ENCODE peak calls at places on chromosomes 7 and 10, in four cellular contexts. One of them, this sample, is unnamed.

GRCh38 chr10:70932415-70933196 is 44.2 kb upstream of the PCBD1 start:
- DNase-seq in stomach: no peak
- DNase-seq in brain microvascular endothelial cell: no peak
- DNase-seq in psoas muscle: no peak
- DNase-seq in this sample: no peak

GRCh38 chr10:124717911-124718734 is 26.1 kb downstream of the FAM53B start:
- DNase-seq in psoas muscle: no peak
- DNase-seq in stomach: no peak
- DNase-seq in brain microvascular endothelial cell: no peak
- DNase-seq in this sample: no peak

GRCh38 chr7:141688038-141688437 is 13.9 kb downstream of the DENND11 start:
- DNase-seq in psoas muscle: no peak
- DNase-seq in stomach: no peak
- DNase-seq in brain microvascular endothelial cell: no peak
- DNase-seq in this sample: no peak

GRCh38 chr10:24882047-24882698 is 70.2 kb downstream of the PRTFDC1 start:
- DNase-seq in brain microvascular endothelial cell: peak; percentile 53
- DNase-seq in stomach: no peak
- DNase-seq in psoas muscle: no peak
- DNase-seq in this sample: no peak

GRCh38 chr10:101123815-101124617 is 7.1 kb upstream of the TLX1 start:
- DNase-seq in stomach: no peak
- DNase-seq in psoas muscle: no peak
- DNase-seq in brain microvascular endothelial cell: no peak
- DNase-seq in this sample: no peak

GRCh38 chr7:99525713-99526440 is 21.4 kb downstream of the ZKSCAN5 start:
- DNase-seq in brain microvascular endothelial cell: peak; percentile 4
- DNase-seq in stomach: no peak
- DNase-seq in psoas muscle: no peak
- DNase-seq in this sample: no peak

GRCh38 chr10:48700493-48700892 is 15.8 kb downstream of the WDFY4 start:
- DNase-seq in psoas muscle: no peak
- DNase-seq in stomach: no peak
- DNase-seq in brain microvascular endothelial cell: no peak
- DNase-seq in this sample: no peak

GRCh38 chr7:18437086-18437485 is 58.5 kb upstream of the HDAC9 start:
- DNase-seq in brain microvascular endothelial cell: no peak
- DNase-seq in stomach: no peak
- DNase-seq in psoas muscle: no peak
- DNase-seq in this sample: no peak

GRCh38 chr7:101696-102376 is 90.5 kb upstream of the FAM20C start:
- DNase-seq in brain microvascular endothelial cell: peak; percentile 22
- DNase-seq in psoas muscle: no peak
- DNase-seq in stomach: peak; percentile 19
- DNase-seq in this sample: peak; percentile 86

GRCh38 chr10:34758447-34758996 is 56.6 kb downstream of the PARD3 start:
- DNase-seq in brain microvascular endothelial cell: peak; percentile 87
- DNase-seq in psoas muscle: no peak
- DNase-seq in stomach: no peak
- DNase-seq in this sample: peak; percentile 69

GRCh38 chr7:21542891-21543527 is at the start of gene DNAH11:
- DNase-seq in brain microvascular endothelial cell: no peak
- DNase-seq in psoas muscle: peak; percentile 40
- DNase-seq in stomach: peak; percentile 28
- DNase-seq in this sample: peak; percentile 45

GRCh38 chr7:40843338-40844026 is 708.7 kb downstream of the SUGCT start:
- DNase-seq in brain microvascular endothelial cell: peak; percentile 60
- DNase-seq in stomach: no peak
- DNase-seq in psoas muscle: no peak
- DNase-seq in this sample: peak; percentile 60

GRCh38 chr7:19020062-19020461 is 97.4 kb downstream of the TWIST1 start:
- DNase-seq in brain microvascular endothelial cell: no peak
- DNase-seq in stomach: no peak
- DNase-seq in psoas muscle: no peak
- DNase-seq in this sample: peak; percentile 12

GRCh38 chr10:103395754-103396066 is 565 bp downstream of the ATP5MK start:
- DNase-seq in brain microvascular endothelial cell: no peak
- DNase-seq in stomach: no peak
- DNase-seq in psoas muscle: no peak
- DNase-seq in this sample: peak; percentile 16

GRCh38 chr7:35261476-35262285 is 7.8 kb upstream of the TBX20 start:
- DNase-seq in stomach: no peak
- DNase-seq in psoas muscle: no peak
- DNase-seq in brain microvascular endothelial cell: no peak
- DNase-seq in this sample: no peak

GRCh38 chr7:18117482-18117881 is 89.8 kb upstream of the PRPS1L1 start:
- DNase-seq in brain microvascular endothelial cell: peak; percentile 67
- DNase-seq in stomach: no peak
- DNase-seq in psoas muscle: no peak
- DNase-seq in this sample: no peak

GRCh38 chr10:119306514-119306951 is 99.2 kb downstream of the GRK5 start:
- DNase-seq in psoas muscle: no peak
- DNase-seq in brain microvascular endothelial cell: no peak
- DNase-seq in stomach: peak; percentile 43
- DNase-seq in this sample: peak; percentile 63

GRCh38 chr7:91446819-91447218 is 182.6 kb downstream of the FZD1 start:
- DNase-seq in stomach: no peak
- DNase-seq in psoas muscle: no peak
- DNase-seq in brain microvascular endothelial cell: no peak
- DNase-seq in this sample: no peak

GRCh38 chr10:3494131-3494878 is 290.7 kb downstream of the KLF6 start:
- DNase-seq in psoas muscle: peak; percentile 30
- DNase-seq in stomach: no peak
- DNase-seq in brain microvascular endothelial cell: peak; percentile 57
- DNase-seq in this sample: no peak

DNA sequence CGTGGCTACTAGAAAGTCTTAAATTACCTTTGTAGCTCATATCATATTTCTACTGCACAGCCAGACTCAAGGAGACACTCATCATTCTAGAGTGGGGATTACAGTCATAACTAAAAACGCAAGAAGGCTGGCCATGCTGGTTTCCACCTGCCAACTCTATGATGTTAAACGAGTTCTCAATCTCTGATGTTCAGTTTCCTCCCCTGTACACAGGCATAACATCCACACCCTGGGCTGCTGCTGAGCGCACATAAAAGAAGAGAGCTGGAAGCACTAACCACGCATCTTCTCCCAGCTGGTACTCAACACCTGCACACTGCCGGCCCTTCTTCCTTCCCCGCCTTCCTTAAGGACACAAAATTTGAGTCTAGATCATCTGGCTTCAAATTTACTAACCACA is 60.5 kb downstream of the SORBS1 start:
- DNase-seq in brain microvascular endothelial cell: no peak
- DNase-seq in psoas muscle: no peak
- DNase-seq in stomach: no peak
- DNase-seq in this sample: no peak
- H3K27ac ChIP-seq in brain microvascular endothelial cell: no peak overlapping the region
- H3K27ac ChIP-seq in psoas muscle: peak overlapping the region; percentile 56
- H3K27ac ChIP-seq in stomach: peak overlapping the region; percentile 86
- H3K27ac ChIP-seq in this sample: no peak overlapping the region

GRCh38 chr7:94384315-94384714 is 10.4 kb upstream of the COL1A2 start:
- DNase-seq in stomach: no peak
- DNase-seq in brain microvascular endothelial cell: no peak
- DNase-seq in psoas muscle: no peak
- DNase-seq in this sample: no peak

GRCh38 chr7:94382746-94383145 is 11.9 kb upstream of the COL1A2 start:
- DNase-seq in brain microvascular endothelial cell: no peak
- DNase-seq in stomach: no peak
- DNase-seq in psoas muscle: no peak
- DNase-seq in this sample: no peak

GRCh38 chr7:94380264-94380663 is 14.4 kb upstream of the COL1A2 start:
- DNase-seq in stomach: no peak
- DNase-seq in brain microvascular endothelial cell: no peak
- DNase-seq in psoas muscle: no peak
- DNase-seq in this sample: no peak

GRCh38 chr7:94378396-94378795 is 16.3 kb upstream of the COL1A2 start:
- DNase-seq in psoas muscle: no peak
- DNase-seq in brain microvascular endothelial cell: no peak
- DNase-seq in stomach: no peak
- DNase-seq in this sample: no peak

GRCh38 chr7:94382155-94382554 is 12.5 kb upstream of the COL1A2 start:
- DNase-seq in psoas muscle: no peak
- DNase-seq in stomach: no peak
- DNase-seq in brain microvascular endothelial cell: peak; percentile 58
- DNase-seq in this sample: no peak
- TF ChIP-seq CTCF in psoas muscle: no peak
- TF ChIP-seq CTCF in stomach: no peak
- TF ChIP-seq CTCF in brain microvascular endothelial cell: no peak
- TF ChIP-seq CTCF in this sample: no peak

GRCh38 chr7:47799529-47799928 is 148.7 kb downstream of the PKD1L1 start:
- DNase-seq in psoas muscle: no peak
- DNase-seq in stomach: no peak
- DNase-seq in brain microvascular endothelial cell: no peak
- DNase-seq in this sample: no peak

GRCh38 chr7:47794016-47794415 is 154.2 kb downstream of the PKD1L1 start:
- DNase-seq in stomach: no peak
- DNase-seq in psoas muscle: no peak
- DNase-seq in brain microvascular endothelial cell: no peak
- DNase-seq in this sample: no peak

GRCh38 chr7:47792521-47793121 is 155.6 kb downstream of the PKD1L1 start:
- DNase-seq in brain microvascular endothelial cell: peak; percentile 28
- DNase-seq in stomach: no peak
- DNase-seq in psoas muscle: no peak
- DNase-seq in this sample: peak; percentile 38

GRCh38 chr7:47796347-47796746 is 151.9 kb downstream of the PKD1L1 start:
- DNase-seq in psoas muscle: no peak
- DNase-seq in stomach: no peak
- DNase-seq in brain microvascular endothelial cell: no peak
- DNase-seq in this sample: no peak

DNA sequence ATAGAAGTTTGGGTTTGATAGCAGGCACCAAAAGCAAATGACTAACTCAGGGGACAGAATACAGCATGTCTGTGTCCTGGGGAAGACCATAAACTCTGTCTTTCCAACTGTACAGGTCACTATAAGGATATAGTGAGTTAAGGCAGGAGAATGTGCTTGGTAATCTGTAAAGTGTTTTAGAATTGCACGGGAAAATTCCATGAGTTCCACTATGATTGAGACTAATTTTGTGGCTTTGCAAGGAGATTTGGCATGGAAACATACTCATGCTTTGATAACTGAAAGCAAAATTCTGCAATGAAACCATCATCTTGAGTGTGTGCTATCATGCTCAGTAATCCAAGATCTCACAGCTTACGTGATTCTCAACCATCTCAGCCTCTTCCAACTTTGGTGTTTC is 152.6 kb downstream of the PKD1L1 start:
- DNase-seq in brain microvascular endothelial cell: peak; percentile 75
- DNase-seq in psoas muscle: no peak
- DNase-seq in stomach: no peak
- DNase-seq in this sample: no peak
- H3K27ac ChIP-seq in brain microvascular endothelial cell: peak overlapping the region; percentile 77
- H3K27ac ChIP-seq in psoas muscle: no peak overlapping the region
- H3K27ac ChIP-seq in stomach: no peak overlapping the region
- H3K27ac ChIP-seq in this sample: no peak overlapping the region

GRCh38 chr7:159004411-159004810 is 140.3 kb downstream of the VIPR2 start:
- DNase-seq in brain microvascular endothelial cell: no peak
- DNase-seq in psoas muscle: no peak
- DNase-seq in stomach: no peak
- DNase-seq in this sample: no peak

GRCh38 chr7:158999496-158999895 is 143.1 kb downstream of the DYNC2I1 start:
- DNase-seq in psoas muscle: no peak
- DNase-seq in brain microvascular endothelial cell: no peak
- DNase-seq in stomach: no peak
- DNase-seq in this sample: no peak

GRCh38 chr7:159001811-159002210 is 142.9 kb downstream of the VIPR2 start:
- DNase-seq in psoas muscle: no peak
- DNase-seq in stomach: no peak
- DNase-seq in brain microvascular endothelial cell: no peak
- DNase-seq in this sample: no peak

GRCh38 chr7:159000070-159000469 is 143.7 kb downstream of the DYNC2I1 start:
- DNase-seq in brain microvascular endothelial cell: no peak
- DNase-seq in stomach: no peak
- DNase-seq in psoas muscle: no peak
- DNase-seq in this sample: no peak

DNA sequence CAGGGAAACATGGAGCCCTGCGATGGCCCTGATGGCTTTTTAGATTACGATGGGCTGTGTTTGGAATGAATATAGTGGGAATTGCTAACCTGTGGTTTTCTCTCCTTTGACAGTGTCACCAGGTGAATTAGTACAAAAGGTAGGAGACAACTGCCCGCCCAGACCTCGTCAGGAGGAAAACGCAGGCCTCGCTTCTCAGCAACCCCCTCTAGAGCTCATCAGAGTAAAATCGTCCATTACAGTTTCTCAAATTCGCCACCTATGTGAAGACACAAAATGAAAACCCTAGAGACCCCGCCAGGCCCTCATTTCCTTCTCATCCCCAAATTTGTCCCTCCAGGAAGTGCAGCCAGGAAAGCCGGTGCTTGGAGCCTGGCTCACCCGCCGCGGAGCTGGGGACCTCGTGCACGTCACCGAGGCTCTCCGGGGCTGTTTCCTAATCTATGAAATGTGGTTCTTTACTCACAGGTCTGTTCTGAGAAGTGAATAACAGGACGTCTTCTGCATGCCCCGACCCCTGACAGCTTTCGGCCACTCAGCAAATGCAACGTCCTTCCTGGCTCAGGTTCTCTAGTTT is 143.7 kb downstream of the VIPR2 start:
- DNase-seq in stomach: no peak
- DNase-seq in brain microvascular endothelial cell: no peak
- DNase-seq in psoas muscle: no peak
- DNase-seq in this sample: no peak
- TF ChIP-seq CTCF in stomach: no peak
- TF ChIP-seq CTCF in brain microvascular endothelial cell: no peak
- TF ChIP-seq CTCF in psoas muscle: no peak
- TF ChIP-seq CTCF in this sample: no peak

GRCh38 chr10:11881477-11882417 is 58.6 kb downstream of the PROSER2 start:
- DNase-seq in psoas muscle: no peak
- DNase-seq in brain microvascular endothelial cell: no peak
- DNase-seq in stomach: no peak
- DNase-seq in this sample: peak; percentile 92
- H3K27ac ChIP-seq in psoas muscle: no peak overlapping the region
- H3K27ac ChIP-seq in brain microvascular endothelial cell: no peak overlapping the region
- H3K27ac ChIP-seq in stomach: no peak overlapping the region
- H3K27ac ChIP-seq in this sample: peak overlapping the region; percentile 95